ENCODE peak calls at places on chromosomes 3 and 15, in four cellular contexts. A is activated naive CD8-positive, alpha-beta T cell treated with anti-CD3 and anti-CD28 coated beads, Interleukin-2, amount 50 U/mL, for 24 hours; V is NCI-H1694; P is T-helper 17 cell. T is an unnamed sample.

GRCh38 chr15:82739086-82739485 is 29.4 kb upstream of the AP3B2 start:
- DNase-seq in P (no peak), V (no peak), A (no peak), T (no peak)

GRCh38 chr3:111848778-111849177 is 10.3 kb upstream of the PHLDB2 start:
- DNase-seq in A (no peak), P (no peak), V (no peak), T (no peak)

GRCh38 chr3:170517251-170517945 is 68.5 kb downstream of the SLC7A14 start:
- DNase-seq in P (no peak), V (peak), A (no peak), T (no peak)

GRCh38 chr3:24013843-24014242 is 68.8 kb downstream of the NR1D2 start:
- DNase-seq in A (no peak), P (no peak), V (no peak), T (no peak)

GRCh38 chr15:99842071-99842470 is 108.8 kb upstream of the LYSMD4 start:
- DNase-seq in V (no peak), P (no peak), A (peak), T (no peak)

GRCh38 chr3:122773856-122774535 is 19.6 kb downstream of the HSPBAP1 start:
- DNase-seq in V (no peak), A (no peak), P (no peak), T (no peak)

GRCh38 chr3:122055215-122055614 is at the start of gene CD86:
- DNase-seq in A (no peak), P (no peak), V (no peak), T (no peak)

GRCh38 chr3:10926441-10926830 is 66.1 kb upstream of the SLC6A1 start:
- DNase-seq in P (no peak), A (no peak), V (no peak), T (no peak)

GRCh38 chr15:88887068-88887580 is 8.2 kb downstream of the HAPLN3 start:
- DNase-seq in V (no peak), A (no peak), P (no peak), T (no peak)

GRCh38 chr3:134407247-134407640 is 33.0 kb upstream of the AMOTL2 start:
- DNase-seq in A (no peak), V (no peak), P (no peak), T (no peak)

GRCh38 chr15:69141833-69142232 is 18.6 kb upstream of the GLCE start:
- DNase-seq in P (no peak), A (no peak), V (no peak), T (no peak)

GRCh38 chr15:31352283-31352880 is 25.7 kb downstream of the KLF13 start:
- DNase-seq in A (no peak), V (no peak), P (no peak), T (no peak)